ENCODE peak calls at places on chromosomes 2 and 18, in ten cellular contexts. Q is transverse colon, I is endothelial cell of umbilical vein, B is tibial nerve, J is uterus, D is Peyer's patch, N is A549, T is stomach, X is IMR-90, L is adrenal gland. A is an unnamed sample.

GRCh38 chr18:57088883-57089282 is 58.0 kb upstream of the BOD1L2 start:
- DNase-seq in Q (no peak), I (no peak), B (no peak), J (no peak), D (no peak), N (no peak), T (no peak), X (no peak), L (no peak), A (no peak)

GRCh38 chr2:25314514-25315315 is 27.0 kb downstream of the DNMT3A start:
- DNase-seq in Q (peak), I (peak), B (peak), J (peak), D (no peak), N (no peak), T (peak), X (peak), L (peak), A (no peak)

GRCh38 chr2:182611009-182611408 is 105.0 kb upstream of the DNAJC10 start:
- DNase-seq in Q (no peak), I (no peak), B (no peak), J (no peak), D (no peak), N (no peak), T (no peak), X (no peak), L (no peak), A (no peak)

GRCh38 chr2:144515694-144516416 is 4.1 kb downstream of the ZEB2 start:
- DNase-seq in Q (peak), I (peak), B (peak), J (peak), D (peak), N (peak), T (no peak), X (no peak), L (peak), A (no peak)

GRCh38 chr2:17620841-17621240 is 80.3 kb downstream of the VSNL1 start:
- DNase-seq in Q (no peak), I (peak), B (no peak), J (no peak), D (no peak), N (no peak), T (no peak), X (peak), L (no peak), A (no peak)

GRCh38 chr18:59669872-59670657 is 27.2 kb downstream of the CCBE1 start:
- DNase-seq in Q (no peak), I (no peak), B (no peak), J (peak), D (no peak), N (no peak), T (no peak), X (peak), L (no peak), A (no peak)

GRCh38 chr18:54924948-54925347 is 34.3 kb downstream of the CCDC68 start:
- DNase-seq in Q (no peak), I (peak), B (no peak), J (no peak), D (no peak), N (no peak), T (no peak), X (peak), L (no peak), A (no peak)

GRCh38 chr2:71826299-71826698 is 321.4 kb downstream of the CYP26B1 start:
- DNase-seq in Q (no peak), I (no peak), B (no peak), J (no peak), D (no peak), N (no peak), T (no peak), X (no peak), L (no peak), A (no peak)

GRCh38 chr2:200122683-200123082 is 167.3 kb downstream of the MAIP1 start:
- DNase-seq in Q (no peak), I (no peak), B (no peak), J (no peak), D (no peak), N (no peak), T (no peak), X (no peak), L (no peak), A (no peak)

GRCh38 chr2:218607436-218608115 is at the start of gene PLCD4:
- DNase-seq in Q (peak), I (peak), B (peak), J (no peak), D (no peak), N (peak), T (no peak), X (peak), L (peak), A (no peak)

DNA sequence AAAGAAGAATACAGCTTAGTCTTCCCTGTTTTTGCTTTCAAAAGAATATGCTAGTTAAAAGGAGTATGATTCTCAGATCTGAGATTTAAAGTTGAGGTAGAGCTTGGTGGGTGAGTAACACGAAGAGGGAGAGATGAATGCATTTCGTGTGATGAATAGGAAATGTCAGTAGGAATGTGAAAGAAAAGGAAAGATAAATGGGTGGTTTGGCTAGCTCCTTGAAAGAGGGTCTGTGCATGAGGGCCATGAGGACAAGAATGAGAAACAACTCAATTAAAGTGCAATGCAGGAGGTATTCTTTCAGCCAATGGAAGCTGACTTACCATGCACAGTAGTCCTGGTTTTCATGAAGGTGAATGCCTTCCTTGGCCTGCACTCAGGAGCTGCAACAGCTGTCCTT is 248.2 kb downstream of the HNMT start:
- DNase-seq in Q (no peak), I (no peak), B (no peak), J (no peak), D (no peak), N (no peak), T (no peak), X (no peak), L (no peak), A (no peak)
- TF ChIP-seq CTCF in Q (no peak), I (no peak), B (no peak), J (no peak), D (no peak), N (no peak), T (no peak), X (no peak), L (no peak), A (no peak)

DNA sequence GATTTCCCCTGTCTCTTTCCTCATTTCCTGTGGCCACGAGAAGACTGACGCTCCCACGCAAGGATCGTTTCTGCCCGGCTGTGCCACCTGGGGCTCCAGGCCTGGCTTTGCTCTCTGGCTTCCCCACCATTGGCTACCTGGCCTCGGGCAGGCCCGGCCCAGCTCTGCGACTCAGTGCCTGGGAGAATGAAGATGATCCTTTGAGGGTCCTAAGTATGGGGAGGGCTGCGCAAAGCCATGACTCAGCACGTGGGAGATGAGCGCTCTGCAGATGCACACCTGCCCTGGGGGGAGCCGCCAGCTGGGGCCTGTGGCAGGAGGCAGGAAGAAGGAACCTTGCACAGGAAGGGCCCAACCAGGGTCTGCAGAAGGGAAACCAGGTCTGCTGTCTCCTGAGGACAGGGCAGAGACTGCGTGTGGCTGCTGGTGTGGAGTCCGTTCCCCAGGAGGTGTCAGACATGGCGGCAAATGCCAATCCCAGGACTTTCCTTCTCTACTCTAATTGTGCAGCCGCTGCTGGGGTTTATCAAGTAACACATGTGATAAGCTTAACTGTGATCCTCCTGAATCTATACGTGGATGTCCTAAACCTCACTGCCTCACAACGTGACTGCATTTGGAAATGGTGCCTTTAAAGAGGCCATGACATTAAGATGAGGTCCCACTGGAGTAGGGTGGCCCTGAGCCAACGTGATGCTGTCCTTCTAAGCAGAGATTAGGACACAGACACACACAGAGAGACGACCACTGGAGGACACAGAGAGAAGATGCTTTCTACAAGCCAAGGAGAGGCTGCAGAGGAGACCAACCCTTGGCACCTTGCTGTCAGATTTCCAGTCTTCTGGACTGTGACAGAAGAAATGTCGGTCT is 32.8 kb downstream of the MBP start:
- DNase-seq in Q (no peak), I (no peak), B (no peak), J (no peak), D (no peak), N (no peak), T (no peak), X (no peak), L (no peak), A (no peak)
- H3K27ac ChIP-seq in Q (no peak), I (no peak), B (no peak), J (peak), D (peak), N (peak), T (peak), X (peak), L (no peak), A (peak)

GRCh38 chr18:26549486-26550435 is 1.4 kb upstream of the KCTD1 start:
- DNase-seq in Q (peak), I (peak), B (peak), J (peak), D (peak), N (peak), T (peak), X (peak), L (peak), A (no peak)
- TF ChIP-seq POLR2A in Q (peak), I (no peak), B (peak), J (no peak), D (no peak), N (peak), T (no peak), X (no peak), L (peak), A (no peak)

GRCh38 chr2:177799531-177799930 is 273.0 kb downstream of the PDE11A start:
- DNase-seq in Q (no peak), I (peak), B (peak), J (no peak), D (no peak), N (peak), T (no peak), X (peak), L (peak), A (no peak)
- TF ChIP-seq CTCF in Q (peak), I (no peak), B (peak), J (no peak), D (peak), N (peak), T (peak), X (peak), L (no peak), A (peak)

GRCh38 chr2:39568116-39568515 is 97.6 kb upstream of the TMEM178A start:
- DNase-seq in Q (no peak), I (no peak), B (no peak), J (no peak), D (no peak), N (no peak), T (no peak), X (no peak), L (no peak), A (no peak)
- H3K27ac ChIP-seq in Q (peak), I (peak), B (peak), J (peak), D (no peak), N (no peak), T (no peak), X (peak), L (no peak), A (no peak)

GRCh38 chr2:173075781-173076556 is at the start of gene MAP3K20:
- DNase-seq in Q (peak), I (peak), B (peak), J (peak), D (peak), N (peak), T (peak), X (peak), L (peak), A (no peak)
- TF ChIP-seq POLR2A in Q (no peak), I (peak), B (no peak), J (peak), D (peak), N (peak), T (no peak), X (peak), L (peak), A (no peak)

GRCh38 chr2:234579231-234579962 is 82.5 kb upstream of the ARL4C start:
- DNase-seq in Q (no peak), I (no peak), B (no peak), J (no peak), D (no peak), N (no peak), T (no peak), X (peak), L (no peak), A (no peak)
- TF ChIP-seq CTCF in Q (no peak), I (no peak), B (no peak), J (no peak), D (no peak), N (no peak), T (no peak), X (no peak), L (no peak), A (no peak)

GRCh38 chr18:77218642-77219041 is 31.0 kb upstream of the GALR1 start:
- DNase-seq in Q (no peak), I (no peak), B (no peak), J (no peak), D (no peak), N (no peak), T (no peak), X (no peak), L (no peak), A (no peak)
- H3K27ac ChIP-seq in Q (no peak), I (no peak), B (no peak), J (no peak), D (no peak), N (no peak), T (no peak), X (no peak), L (no peak), A (no peak)

GRCh38 chr2:20603791-20604190 is 47.1 kb downstream of the HS1BP3 start:
- DNase-seq in Q (peak), I (no peak), B (no peak), J (peak), D (no peak), N (no peak), T (peak), X (no peak), L (no peak), A (no peak)

GRCh38 chr2:20606198-20606597 is 44.7 kb downstream of the HS1BP3 start:
- DNase-seq in Q (no peak), I (no peak), B (no peak), J (no peak), D (no peak), N (no peak), T (no peak), X (no peak), L (no peak), A (no peak)

GRCh38 chr2:20604957-20605381 is 45.9 kb downstream of the HS1BP3 start:
- DNase-seq in Q (no peak), I (peak), B (peak), J (peak), D (no peak), N (no peak), T (no peak), X (peak), L (peak), A (no peak)

GRCh38 chr2:20602803-20603202 is 48.1 kb downstream of the HS1BP3 start:
- DNase-seq in Q (no peak), I (no peak), B (no peak), J (no peak), D (no peak), N (no peak), T (no peak), X (no peak), L (no peak), A (no peak)

GRCh38 chr2:20604401-20604911 is 46.4 kb downstream of the HS1BP3 start:
- DNase-seq in Q (no peak), I (no peak), B (no peak), J (no peak), D (no peak), N (no peak), T (peak), X (no peak), L (no peak), A (no peak)
- TF ChIP-seq POLR2A in Q (no peak), I (no peak), B (no peak), J (no peak), D (no peak), N (no peak), T (no peak), X (no peak), L (no peak), A (no peak)

GRCh38 chr2:54763636-54764291 is 40.3 kb downstream of the EML6 start:
- DNase-seq in Q (no peak), I (no peak), B (no peak), J (no peak), D (no peak), N (peak), T (no peak), X (no peak), L (peak), A (no peak)
- TF ChIP-seq CTCF in Q (no peak), I (peak), B (no peak), J (no peak), D (peak), N (peak), T (no peak), X (peak), L (no peak), A (no peak)

A was measured in vagina.